ENCODE peak calls at places on chromosome 9, in six cellular contexts. One of them, this sample, is unnamed.

GRCh38 chr9:114367406-114367805 is 20.4 kb downstream of the AKNA start:
- DNase-seq in A549: no peak
- DNase-seq in cardiac fibroblast: no peak
- DNase-seq in uterus: no peak
- DNase-seq in tibial artery: no peak
- DNase-seq in adrenal gland: no peak
- DNase-seq in this sample: no peak

GRCh38 chr9:131266301-131267229 is 9.7 kb downstream of the FAM78A start:
- DNase-seq in A549: no peak
- DNase-seq in adrenal gland: no peak
- DNase-seq in tibial artery: no peak
- DNase-seq in cardiac fibroblast: no peak
- DNase-seq in uterus: no peak
- DNase-seq in this sample: no peak

GRCh38 chr9:91420471-91421021 is 3.1 kb downstream of the NFIL3 start:
- DNase-seq in cardiac fibroblast: peak; percentile 27
- DNase-seq in adrenal gland: no peak
- DNase-seq in A549: no peak
- DNase-seq in tibial artery: no peak
- DNase-seq in uterus: no peak
- DNase-seq in this sample: no peak

GRCh38 chr9:136093995-136094881 is 851 bp downstream of the NACC2 start:
- DNase-seq in uterus: peak; percentile 84
- DNase-seq in tibial artery: peak; percentile 93
- DNase-seq in A549: peak; percentile 81
- DNase-seq in cardiac fibroblast: peak; percentile 68
- DNase-seq in adrenal gland: peak; percentile 85
- DNase-seq in this sample: no peak

GRCh38 chr9:104091708-104092107 is 2.4 kb upstream of the SMC2 start:
- DNase-seq in uterus: peak; percentile 76
- DNase-seq in A549: peak; percentile 25
- DNase-seq in tibial artery: peak; percentile 72
- DNase-seq in cardiac fibroblast: peak; percentile 76
- DNase-seq in adrenal gland: peak; percentile 40
- DNase-seq in this sample: no peak

GRCh38 chr9:83034587-83034986 is 28.4 kb downstream of the RASEF start:
- DNase-seq in A549: peak; percentile 16
- DNase-seq in uterus: no peak
- DNase-seq in tibial artery: no peak
- DNase-seq in adrenal gland: no peak
- DNase-seq in cardiac fibroblast: no peak
- DNase-seq in this sample: no peak

GRCh38 chr9:97484134-97484533 is 17.3 kb upstream of the TMOD1 start:
- DNase-seq in uterus: no peak
- DNase-seq in cardiac fibroblast: no peak
- DNase-seq in adrenal gland: peak; percentile 51
- DNase-seq in A549: no peak
- DNase-seq in tibial artery: no peak
- DNase-seq in this sample: no peak

GRCh38 chr9:88792502-88792901 is 198.8 kb upstream of the S1PR3 start:
- DNase-seq in A549: no peak
- DNase-seq in uterus: no peak
- DNase-seq in tibial artery: no peak
- DNase-seq in adrenal gland: no peak
- DNase-seq in cardiac fibroblast: no peak
- DNase-seq in this sample: no peak

GRCh38 chr9:17589771-17590170 is 10.9 kb downstream of the SH3GL2 start:
- DNase-seq in uterus: no peak
- DNase-seq in A549: no peak
- DNase-seq in adrenal gland: no peak
- DNase-seq in tibial artery: no peak
- DNase-seq in cardiac fibroblast: no peak
- DNase-seq in this sample: no peak

GRCh38 chr9:17588395-17588794 is 9.5 kb downstream of the SH3GL2 start:
- DNase-seq in adrenal gland: no peak
- DNase-seq in cardiac fibroblast: no peak
- DNase-seq in uterus: no peak
- DNase-seq in A549: no peak
- DNase-seq in tibial artery: no peak
- DNase-seq in this sample: no peak

GRCh38 chr9:17587113-17587512 is 8.2 kb downstream of the SH3GL2 start:
- DNase-seq in cardiac fibroblast: no peak
- DNase-seq in tibial artery: no peak
- DNase-seq in A549: no peak
- DNase-seq in adrenal gland: no peak
- DNase-seq in uterus: no peak
- DNase-seq in this sample: no peak
- TF ChIP-seq CTCF in cardiac fibroblast: no peak
- TF ChIP-seq CTCF in tibial artery: no peak
- TF ChIP-seq CTCF in A549: no peak
- TF ChIP-seq CTCF in adrenal gland: no peak
- TF ChIP-seq CTCF in uterus: no peak
- TF ChIP-seq CTCF in this sample: no peak

DNA sequence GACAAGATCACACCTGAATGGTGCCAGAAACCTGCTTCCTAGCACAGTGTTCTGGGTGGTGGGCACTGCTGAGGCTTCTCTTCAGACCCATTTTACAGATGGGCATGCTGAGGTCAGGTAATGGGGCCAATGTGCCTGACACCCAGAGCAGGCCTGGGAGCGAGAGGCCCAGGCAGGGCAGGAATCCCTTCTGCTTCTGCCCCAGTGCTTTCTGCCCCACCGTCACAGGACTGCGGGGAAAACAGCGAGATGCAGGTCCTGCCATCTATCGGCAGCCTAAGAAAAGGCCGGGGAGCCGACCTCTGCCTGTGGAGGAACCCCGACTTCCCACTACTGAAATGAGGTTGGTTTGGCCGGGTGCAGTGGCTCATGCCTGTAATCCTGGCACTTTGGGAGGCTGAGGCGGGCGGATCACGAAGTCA is 22.8 kb upstream of the RNU6ATAC start:
- DNase-seq in cardiac fibroblast: no peak
- DNase-seq in tibial artery: peak; percentile 38
- DNase-seq in adrenal gland: peak; percentile 13
- DNase-seq in uterus: no peak
- DNase-seq in A549: peak; percentile 47
- DNase-seq in this sample: no peak
- TF ChIP-seq CTCF in cardiac fibroblast: no peak
- TF ChIP-seq CTCF in tibial artery: no peak
- TF ChIP-seq CTCF in adrenal gland: no peak
- TF ChIP-seq CTCF in uterus: no peak
- TF ChIP-seq CTCF in A549: peak; percentile 32
- TF ChIP-seq CTCF in this sample: no peak

DNA sequence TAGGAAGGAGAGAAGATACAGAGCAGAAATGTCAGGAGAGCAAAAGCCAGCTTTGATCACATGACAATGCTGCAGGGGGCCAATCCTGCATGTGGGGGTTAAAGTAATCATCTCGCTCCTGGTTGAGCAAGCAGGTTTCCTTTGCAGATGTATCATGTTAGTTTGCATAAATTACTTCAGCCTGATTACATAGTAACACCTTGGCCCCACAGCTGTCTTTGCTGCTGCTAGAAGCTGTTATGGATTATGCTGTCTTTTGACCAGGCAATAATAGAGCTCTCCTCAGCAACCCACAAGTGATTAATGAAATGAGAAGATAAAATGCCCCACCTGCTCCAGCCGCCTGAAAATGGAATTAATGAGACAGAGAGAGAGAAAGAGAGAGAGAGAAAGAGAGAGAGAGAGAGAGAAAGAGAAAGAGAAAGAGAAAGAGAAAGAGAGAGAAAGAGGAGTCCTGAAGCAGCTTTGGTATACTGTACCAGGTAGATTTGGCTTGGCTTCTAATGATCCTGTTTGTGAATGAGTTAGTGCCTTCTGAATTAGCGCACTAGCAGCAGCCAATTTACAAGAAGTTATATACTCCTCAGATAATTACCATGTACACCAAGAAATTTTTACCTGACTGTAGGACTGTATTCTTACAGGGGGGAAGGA is 174.3 kb upstream of the RORB start:
- DNase-seq in adrenal gland: no peak
- DNase-seq in A549: no peak
- DNase-seq in uterus: no peak
- DNase-seq in tibial artery: no peak
- DNase-seq in cardiac fibroblast: no peak
- DNase-seq in this sample: no peak
- TF ChIP-seq CTCF in adrenal gland: no peak
- TF ChIP-seq CTCF in A549: no peak
- TF ChIP-seq CTCF in uterus: no peak
- TF ChIP-seq CTCF in tibial artery: no peak
- TF ChIP-seq CTCF in cardiac fibroblast: no peak
- TF ChIP-seq CTCF in this sample: no peak

DNA sequence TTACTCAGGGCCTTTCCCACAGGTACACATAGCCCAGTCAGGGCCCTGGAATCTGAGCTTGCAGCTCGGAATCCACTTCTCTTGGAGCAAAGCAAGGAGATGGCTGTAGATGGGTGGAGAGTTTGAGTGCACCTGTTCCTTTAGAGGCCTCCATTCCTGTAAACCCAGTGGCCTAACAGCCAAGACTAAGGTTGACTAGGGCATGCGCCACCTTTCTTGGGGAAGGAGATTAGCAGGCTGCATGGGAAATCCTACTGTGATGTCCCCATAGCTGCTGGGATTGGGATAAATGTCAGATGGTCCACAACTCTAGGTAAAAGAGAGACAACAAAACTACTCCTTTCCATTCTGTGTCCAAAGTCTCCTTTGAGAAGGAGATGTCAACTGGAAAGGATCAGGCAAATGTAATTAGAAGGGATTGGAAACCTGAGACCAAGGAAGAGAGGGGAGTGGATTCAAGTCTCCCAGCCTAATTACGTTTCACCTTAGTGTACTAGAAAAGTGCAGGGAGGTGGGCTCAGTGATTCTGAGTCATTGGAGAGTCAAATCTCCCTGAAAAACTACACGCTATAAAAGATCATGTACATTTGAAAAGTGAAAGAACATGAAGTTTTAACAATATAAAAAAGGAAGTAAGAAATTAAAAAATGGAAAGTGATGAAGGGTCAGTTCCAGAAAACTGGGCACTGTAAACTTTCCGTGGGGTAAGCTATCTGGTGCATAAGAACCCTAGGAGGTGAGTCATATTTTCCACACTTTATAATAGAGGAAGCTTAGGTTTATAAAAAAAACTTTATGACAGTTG is 104.2 kb downstream of the SEC61B start:
- DNase-seq in cardiac fibroblast: peak; percentile 1
- DNase-seq in uterus: no peak
- DNase-seq in A549: peak; percentile 9
- DNase-seq in tibial artery: no peak
- DNase-seq in adrenal gland: no peak
- DNase-seq in this sample: no peak
- TF ChIP-seq CTCF in cardiac fibroblast: no peak
- TF ChIP-seq CTCF in uterus: no peak
- TF ChIP-seq CTCF in A549: no peak
- TF ChIP-seq CTCF in tibial artery: no peak
- TF ChIP-seq CTCF in adrenal gland: no peak
- TF ChIP-seq CTCF in this sample: no peak

DNA sequence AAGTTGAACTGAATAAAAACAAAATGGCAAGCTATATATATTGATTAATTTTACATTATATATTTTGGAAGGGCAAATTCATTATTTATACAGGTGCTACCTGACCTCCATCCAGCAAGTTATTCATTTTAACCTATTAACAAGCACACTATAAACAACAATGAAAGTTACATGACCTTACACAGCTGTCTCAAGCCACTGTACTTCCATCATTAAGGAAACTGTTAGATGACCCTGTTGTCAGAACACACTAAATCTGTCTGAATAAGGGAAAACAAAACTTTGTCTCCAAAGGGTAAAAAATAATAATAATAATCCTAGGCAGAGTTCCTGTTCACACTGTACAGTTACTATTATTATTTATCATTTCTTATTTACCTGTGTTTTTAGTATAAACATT is 44.0 kb downstream of the NFIB start:
- DNase-seq in cardiac fibroblast: no peak
- DNase-seq in uterus: no peak
- DNase-seq in A549: no peak
- DNase-seq in tibial artery: no peak
- DNase-seq in adrenal gland: no peak
- DNase-seq in this sample: no peak
- TF ChIP-seq CTCF in cardiac fibroblast: no peak
- TF ChIP-seq CTCF in uterus: no peak
- TF ChIP-seq CTCF in A549: no peak
- TF ChIP-seq CTCF in tibial artery: no peak
- TF ChIP-seq CTCF in adrenal gland: no peak
- TF ChIP-seq CTCF in this sample: no peak

DNA sequence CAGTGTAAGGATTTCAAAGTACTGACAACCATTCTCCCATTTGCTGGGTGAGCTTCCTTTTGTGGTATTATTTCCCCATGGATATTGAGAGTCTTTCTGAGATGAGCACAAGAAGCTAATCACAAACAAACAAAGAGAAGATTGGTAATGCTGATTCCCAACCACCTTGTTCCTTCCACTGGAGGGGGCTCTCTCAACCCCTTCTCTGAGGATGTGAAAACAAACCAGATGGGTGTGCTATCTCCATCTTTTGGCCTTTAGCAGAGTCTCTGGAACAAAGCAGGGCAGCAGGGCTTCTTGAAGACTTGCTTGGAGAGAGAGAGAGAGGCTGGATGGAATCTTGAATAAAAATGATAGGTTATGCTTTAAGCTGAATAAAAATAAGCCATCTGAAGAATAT is 576.7 kb upstream of the ZNF462 start:
- DNase-seq in tibial artery: no peak
- DNase-seq in A549: peak; percentile 11
- DNase-seq in uterus: no peak
- DNase-seq in adrenal gland: peak; percentile 27
- DNase-seq in cardiac fibroblast: no peak
- DNase-seq in this sample: no peak
- TF ChIP-seq CTCF in tibial artery: no peak
- TF ChIP-seq CTCF in A549: no peak
- TF ChIP-seq CTCF in uterus: no peak
- TF ChIP-seq CTCF in adrenal gland: no peak
- TF ChIP-seq CTCF in cardiac fibroblast: no peak
- TF ChIP-seq CTCF in this sample: peak; percentile 10

DNA sequence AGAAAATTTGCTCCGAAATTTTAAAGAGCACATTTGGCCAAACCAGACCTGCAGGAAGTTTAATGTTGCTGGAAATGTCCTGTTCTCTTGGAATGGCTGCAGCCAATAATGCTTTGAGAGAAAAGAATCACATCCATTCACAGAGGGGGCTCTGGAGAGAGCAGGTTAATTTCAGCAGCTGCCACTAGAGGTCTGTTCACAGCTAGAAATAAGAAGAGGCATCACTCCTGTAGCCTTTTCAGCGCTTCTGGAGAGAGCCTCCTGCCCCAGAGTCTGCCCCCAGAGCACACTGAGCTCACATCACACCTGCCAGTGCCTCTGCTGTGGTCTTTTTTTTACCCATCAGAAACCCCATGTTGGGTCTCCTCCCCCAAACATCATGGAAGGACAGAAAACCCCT is 124.8 kb upstream of the RAD23B start:
- DNase-seq in tibial artery: no peak
- DNase-seq in A549: peak; percentile 31
- DNase-seq in adrenal gland: no peak
- DNase-seq in uterus: no peak
- DNase-seq in cardiac fibroblast: peak; percentile 56
- DNase-seq in this sample: no peak
- TF ChIP-seq CTCF in tibial artery: no peak
- TF ChIP-seq CTCF in A549: peak; percentile 32
- TF ChIP-seq CTCF in adrenal gland: no peak
- TF ChIP-seq CTCF in uterus: no peak
- TF ChIP-seq CTCF in cardiac fibroblast: peak; percentile 56
- TF ChIP-seq CTCF in this sample: peak; percentile 43

GRCh38 chr9:12813960-12814876 is 39.4 kb downstream of the LURAP1L start:
- DNase-seq in tibial artery: peak; percentile 81
- DNase-seq in adrenal gland: peak; percentile 83
- DNase-seq in cardiac fibroblast: peak; percentile 99
- DNase-seq in uterus: peak; percentile 71
- DNase-seq in A549: peak; percentile 96
- DNase-seq in this sample: peak; percentile 96
- TF ChIP-seq CTCF in tibial artery: peak; percentile 58
- TF ChIP-seq CTCF in adrenal gland: peak; percentile 48
- TF ChIP-seq CTCF in cardiac fibroblast: peak; percentile 28
- TF ChIP-seq CTCF in uterus: peak; percentile 52
- TF ChIP-seq CTCF in A549: peak; percentile 6
- TF ChIP-seq CTCF in this sample: peak; percentile 36

This sample was measured in AG09319.